ENCODE peak calls at places on chromosomes 6 and 20, in seven cellular contexts. H is right lobe of liver, E is A549, D is upper lobe of left lung, L is HCT116, F is body of pancreas, R is heart left ventricle. M is an unnamed sample.

GRCh38 chr20:26243731-26244130 is 547.1 kb upstream of the ZNF337 start:
- ATAC-seq in H (no peak), E (no peak), D (no peak), L (no peak), F (no peak), R (no peak), M (no peak)

GRCh38 chr6:20220345-20220744 is 8.1 kb upstream of the MBOAT1 start:
- ATAC-seq in H (no peak), E (no peak), D (no peak), L (no peak), F (no peak), R (no peak), M (no peak)

GRCh38 chr20:6919792-6920468 is 152.4 kb downstream of the BMP2 start:
- ATAC-seq in H (no peak), E (no peak), D (no peak), L (no peak), F (no peak), R (peak), M (no peak)

GRCh38 chr20:44747166-44748004 is 1.7 kb downstream of the KCNK15 start:
- ATAC-seq in H (peak), E (peak), D (peak), L (peak), F (peak), R (peak), M (peak)

GRCh38 chr20:40966103-40966502 is 62.5 kb upstream of the TOP1 start:
- ATAC-seq in H (no peak), E (peak), D (no peak), L (no peak), F (no peak), R (no peak), M (no peak)

GRCh38 chr20:15031546-15032351 is 694.3 kb upstream of the FLRT3 start:
- ATAC-seq in H (no peak), E (no peak), D (peak), L (no peak), F (no peak), R (no peak), M (peak)

GRCh38 chr6:31004285-31004684 is 6.0 kb upstream of the MUC22 start:
- ATAC-seq in H (no peak), E (no peak), D (no peak), L (no peak), F (peak), R (no peak), M (no peak)

GRCh38 chr6:130309028-130309427 is 56.8 kb upstream of the TMEM200A start:
- ATAC-seq in H (no peak), E (no peak), D (no peak), L (no peak), F (no peak), R (no peak), M (no peak)

GRCh38 chr6:87901613-87902012 is 146.0 kb upstream of the SPACA1 start:
- ATAC-seq in H (no peak), E (no peak), D (no peak), L (no peak), F (no peak), R (no peak), M (no peak)

GRCh38 chr6:81834141-81834621 is 81.7 kb upstream of the TENT5A start:
- ATAC-seq in H (peak), E (no peak), D (no peak), L (no peak), F (peak), R (peak), M (no peak)

GRCh38 chr20:47509104-47509661 is 7.5 kb downstream of the NCOA3 start:
- ATAC-seq in H (no peak), E (no peak), D (no peak), L (no peak), F (no peak), R (no peak), M (no peak)

GRCh38 chr6:55777461-55777860 is 97.9 kb downstream of the BMP5 start:
- ATAC-seq in H (no peak), E (no peak), D (no peak), L (no peak), F (no peak), R (no peak), M (no peak)

GRCh38 chr6:129691709-129692108 is 18.3 kb downstream of the ARHGAP18 start:
- ATAC-seq in H (no peak), E (no peak), D (no peak), L (peak), F (no peak), R (no peak), M (no peak)

GRCh38 chr6:37432590-37432915 is 468 bp upstream of the CMTR1 start:
- ATAC-seq in H (peak), E (peak), D (peak), L (no peak), F (peak), R (no peak), M (peak)

GRCh38 chr6:44258325-44258863 is 1.1 kb upstream of the SLC35B2 start:
- ATAC-seq in H (no peak), E (no peak), D (no peak), L (no peak), F (no peak), R (no peak), M (no peak)

GRCh38 chr20:44211177-44212039 is 837 bp upstream of the OSER1 start:
- ATAC-seq in H (no peak), E (no peak), D (no peak), L (peak), F (no peak), R (no peak), M (no peak)

GRCh38 chr6:111057074-111057752 is 30.1 kb upstream of the SLC16A10 start:
- ATAC-seq in H (peak), E (peak), D (peak), L (peak), F (peak), R (peak), M (no peak)

GRCh38 chr6:157530724-157531168 is 149.8 kb downstream of the ZDHHC14 start:
- ATAC-seq in H (no peak), E (no peak), D (no peak), L (no peak), F (no peak), R (no peak), M (no peak)
- H3K4me3 ChIP-seq in H (no peak), E (no peak), D (no peak), L (no peak), F (no peak), R (no peak), M (no peak)

GRCh38 chr6:26312501-26313390 is 52.3 kb upstream of the BTN3A2 start:
- ATAC-seq in H (peak), E (peak), D (peak), L (peak), F (peak), R (peak), M (peak)

GRCh38 chr6:26309731-26310142 is 55.3 kb upstream of the BTN3A2 start:
- ATAC-seq in H (no peak), E (peak), D (no peak), L (no peak), F (no peak), R (no peak), M (no peak)

GRCh38 chr6:26312096-26312463 is 52.9 kb upstream of the BTN3A2 start:
- ATAC-seq in H (no peak), E (no peak), D (no peak), L (no peak), F (no peak), R (no peak), M (no peak)

GRCh38 chr6:26311012-26311384 is 54.0 kb upstream of the BTN3A2 start:
- ATAC-seq in H (peak), E (peak), D (no peak), L (peak), F (no peak), R (peak), M (no peak)

DNA sequence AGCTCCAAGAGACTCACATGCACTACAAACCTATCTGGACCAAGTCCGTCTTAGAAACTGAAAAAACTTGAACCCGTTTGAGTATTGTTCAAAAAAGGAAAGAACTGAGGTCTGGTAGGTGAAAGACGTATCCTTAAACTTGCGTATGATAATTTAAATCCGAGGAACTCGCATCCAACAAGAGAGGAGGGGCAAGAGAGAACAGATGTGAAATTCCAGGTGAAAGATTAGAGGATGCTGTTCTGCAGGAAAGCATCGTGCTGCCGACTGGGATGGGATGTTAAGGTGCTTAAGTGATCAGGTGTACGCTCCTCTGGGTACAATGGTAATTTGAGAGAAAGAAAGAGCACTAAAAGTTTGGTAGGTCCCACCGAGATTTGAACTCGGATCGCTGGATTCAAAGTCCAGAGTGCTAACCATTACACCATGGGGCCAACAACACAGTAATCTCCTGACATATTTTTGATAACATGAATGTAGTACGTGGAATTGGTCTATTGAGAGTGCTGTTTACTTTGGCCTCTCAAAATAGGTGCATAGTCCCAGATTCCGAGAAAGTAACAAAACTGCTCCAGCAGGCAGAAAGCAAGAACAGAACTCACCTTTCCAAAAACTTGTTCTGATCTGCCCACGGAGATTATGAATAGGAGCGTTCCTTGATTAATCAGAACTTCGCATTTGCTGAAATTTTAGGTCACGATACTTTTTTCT is 53.5 kb upstream of the BTN3A2 start:
- ATAC-seq in H (peak), E (peak), D (peak), L (peak), F (peak), R (peak), M (peak)
- TF ChIP-seq CTCF in H (no peak), E (no peak), D (no peak), L (no peak), F (no peak), R (no peak), M (no peak)

DNA sequence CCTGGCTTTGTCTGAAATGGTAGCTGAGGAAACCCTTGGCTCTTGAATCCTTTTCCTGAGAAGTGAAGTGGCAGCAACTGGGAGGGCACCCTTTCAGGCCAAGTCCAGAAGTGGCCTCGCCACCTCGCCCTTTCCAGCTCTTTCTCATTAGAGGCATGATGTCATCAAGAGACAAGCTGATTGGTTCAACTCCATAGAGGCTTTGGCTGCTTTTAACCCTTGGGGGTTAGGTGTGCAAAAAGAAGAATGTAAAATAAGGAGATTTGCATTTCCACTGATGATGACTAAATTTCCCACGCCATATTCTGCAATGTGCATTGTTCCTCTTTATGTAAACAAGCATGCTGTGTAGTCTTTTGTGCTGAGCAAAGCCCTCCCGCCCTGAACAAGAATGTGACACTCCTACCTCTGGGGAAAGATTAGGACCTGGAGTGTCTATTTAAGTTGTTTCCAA is 116.5 kb downstream of the TCP11 start:
- ATAC-seq in H (peak), E (peak), D (peak), L (peak), F (peak), R (peak), M (peak)
- TF ChIP-seq POLR2A in H (no peak), E (no peak), D (no peak), L (no peak), F (no peak), R (no peak), M (no peak)

GRCh38 chr6:7087491-7087979 is 20.2 kb upstream of the RREB1 start:
- ATAC-seq in H (peak), E (no peak), D (no peak), L (no peak), F (no peak), R (no peak), M (no peak)
- H3K4me3 ChIP-seq in H (no peak), E (no peak), D (no peak), L (no peak), F (no peak), R (no peak), M (no peak)

GRCh38 chr20:53642196-53643030 is 48.8 kb upstream of the ZNF217 start:
- ATAC-seq in H (peak), E (peak), D (peak), L (peak), F (peak), R (peak), M (peak)
- TF ChIP-seq CTCF in H (no peak), E (no peak), D (no peak), L (no peak), F (peak), R (peak), M (no peak)

DNA sequence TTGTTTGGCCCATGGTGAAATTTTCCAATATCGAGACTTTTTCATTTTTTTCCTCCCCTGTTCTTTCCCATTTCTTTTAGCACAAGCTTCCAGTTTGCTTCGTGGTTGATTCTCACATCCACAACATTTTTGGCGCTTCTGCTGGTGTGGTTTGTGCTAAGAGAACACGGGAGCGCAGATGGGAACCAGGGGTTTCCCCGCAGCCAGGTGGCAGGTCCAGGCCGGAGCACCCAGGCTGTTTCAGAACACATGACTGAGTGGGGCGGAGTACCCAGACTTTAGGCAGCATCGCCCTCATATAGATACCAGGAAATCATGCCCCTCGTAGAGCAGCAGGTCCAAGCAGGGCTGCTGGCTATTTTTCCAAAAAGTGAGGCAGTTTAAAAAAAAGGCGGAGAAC is 58.0 kb downstream of the SYTL3 start:
- ATAC-seq in H (no peak), E (no peak), D (no peak), L (peak), F (no peak), R (peak), M (no peak)
- TF ChIP-seq POLR2A in H (no peak), E (no peak), D (no peak), L (peak), F (no peak), R (no peak), M (no peak)

GRCh38 chr6:117484052-117484646 is 1.7 kb downstream of the DCBLD1 start:
- ATAC-seq in H (no peak), E (no peak), D (no peak), L (no peak), F (no peak), R (no peak), M (no peak)

GRCh38 chr6:117483645-117484016 is 1.2 kb downstream of the DCBLD1 start:
- ATAC-seq in H (peak), E (peak), D (no peak), L (no peak), F (no peak), R (peak), M (no peak)

GRCh38 chr6:117483004-117483644 is 650 bp downstream of the DCBLD1 start:
- ATAC-seq in H (peak), E (peak), D (peak), L (peak), F (peak), R (peak), M (peak)

GRCh38 chr6:117487831-117488230 is 5.4 kb downstream of the DCBLD1 start:
- ATAC-seq in H (no peak), E (no peak), D (no peak), L (no peak), F (no peak), R (no peak), M (no peak)

GRCh38 chr6:117485433-117485832 is 3.0 kb downstream of the DCBLD1 start:
- ATAC-seq in H (no peak), E (no peak), D (no peak), L (no peak), F (no peak), R (no peak), M (no peak)
- H3K4me3 ChIP-seq in H (no peak), E (peak), D (peak), L (no peak), F (no peak), R (peak), M (no peak)

DNA sequence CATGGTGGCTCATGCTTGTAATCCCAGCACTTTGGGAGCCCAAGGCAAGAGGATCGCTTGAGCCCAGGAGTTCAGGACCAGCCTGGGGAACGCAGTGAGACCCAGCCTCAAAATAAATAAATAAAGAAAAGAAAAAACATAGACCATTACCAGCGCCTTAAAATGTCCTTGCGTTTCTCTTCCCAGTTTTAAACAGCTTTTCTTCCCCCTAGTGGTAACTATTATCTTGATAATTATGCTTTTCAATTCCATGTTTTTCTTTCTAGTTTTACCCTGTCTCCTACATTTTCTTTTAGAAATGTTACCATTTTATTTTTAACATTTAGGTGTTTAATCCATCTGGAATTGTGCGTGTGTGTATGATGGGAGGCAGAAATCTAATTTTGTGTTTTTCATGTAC is 24.4 kb downstream of the DNAH8 start:
- ATAC-seq in H (no peak), E (no peak), D (no peak), L (peak), F (no peak), R (no peak), M (no peak)
- TF ChIP-seq CTCF in H (peak), E (peak), D (no peak), L (peak), F (peak), R (peak), M (no peak)

GRCh38 chr20:33716498-33716897 is 3.6 kb downstream of the PXMP4 start:
- ATAC-seq in H (no peak), E (no peak), D (no peak), L (no peak), F (no peak), R (no peak), M (no peak)

GRCh38 chr20:33721391-33722140 is 1.5 kb upstream of the PXMP4 start:
- ATAC-seq in H (no peak), E (no peak), D (no peak), L (no peak), F (no peak), R (no peak), M (no peak)

GRCh38 chr20:33719277-33719988 is 677 bp downstream of the PXMP4 start:
- ATAC-seq in H (peak), E (peak), D (no peak), L (peak), F (no peak), R (no peak), M (no peak)

GRCh38 chr20:33724439-33725094 is 4.5 kb upstream of the PXMP4 start:
- ATAC-seq in H (peak), E (no peak), D (peak), L (no peak), F (no peak), R (no peak), M (no peak)

GRCh38 chr20:33719989-33720709 is at the start of gene PXMP4:
- ATAC-seq in H (peak), E (peak), D (peak), L (peak), F (peak), R (peak), M (peak)
- TF ChIP-seq POLR2A in H (peak), E (peak), D (no peak), L (peak), F (no peak), R (no peak), M (peak)

M was measured in gastroesophageal sphincter.